ENCODE peak calls at places on chromosome 10, in four cellular contexts. Y, E, J and I are unnamed samples.

GRCh38 chr10:28293238-28294168 is 9.4 kb downstream of the MPP7 start:
- DNase-seq in Y (no peak), J (no peak), E (no peak), I (no peak)

GRCh38 chr10:59626523-59626869 is 83.2 kb downstream of the SLC16A9 start:
- DNase-seq in Y (no peak), J (no peak), E (no peak), I (no peak)

GRCh38 chr10:89706011-89706410 is 4.6 kb downstream of the KIF20B start:
- DNase-seq in J (no peak), E (no peak), Y (no peak), I (no peak)

GRCh38 chr10:91511549-91512330 is 101.6 kb downstream of the HECTD2 start:
- DNase-seq in E (no peak), Y (no peak), J (no peak), I (no peak)

GRCh38 chr10:71708301-71708703 is 11.3 kb downstream of the C10orf105 start:
- DNase-seq in Y (peak; percentile 92), J (peak; percentile 82), E (peak; percentile 21), I (no peak)

GRCh38 chr10:37010741-37011140 is 114.7 kb upstream of the ANKRD30A start:
- DNase-seq in E (no peak), J (no peak), Y (no peak), I (no peak)

GRCh38 chr10:73408978-73409521 is 4.8 kb downstream of the ANXA7 start:
- DNase-seq in Y (no peak), J (no peak), E (no peak), I (no peak)

GRCh38 chr10:61815505-61815904 is 86.0 kb upstream of the ARID5B start:
- DNase-seq in E (no peak), Y (no peak), J (no peak), I (no peak)

GRCh38 chr10:31770307-31770902 is 158.2 kb downstream of the ARHGAP12 start:
- DNase-seq in J (peak; percentile 67), Y (peak; percentile 53), E (peak; percentile 10), I (no peak)

GRCh38 chr10:102419561-102420442 is 834 bp upstream of the FBXL15 start:
- DNase-seq in Y (peak; percentile 90), E (peak; percentile 35), J (peak; percentile 82), I (no peak)

GRCh38 chr10:116444527-116445142 is 17.0 kb downstream of the PNLIPRP3 start:
- DNase-seq in Y (peak; percentile 31), E (peak; percentile 23), J (peak; percentile 40), I (peak; percentile 3)

GRCh38 chr10:102770792-102771191 is 27.0 kb downstream of the WBP1L start:
- DNase-seq in J (no peak), Y (no peak), E (peak; percentile 13), I (no peak)

GRCh38 chr10:18233775-18234174 is 93.6 kb downstream of the CACNB2 start:
- DNase-seq in Y (peak; percentile 28), J (no peak), E (no peak), I (no peak)

GRCh38 chr10:115710136-115710535 is 562.9 kb downstream of the GFRA1 start:
- DNase-seq in E (no peak), Y (no peak), J (no peak), I (no peak)

GRCh38 chr10:18566177-18566576 is 85.2 kb downstream of the NSUN6 start:
- DNase-seq in Y (no peak), J (no peak), E (no peak), I (no peak)

GRCh38 chr10:75407716-75408511 is 6.3 kb upstream of the ZNF503 start:
- DNase-seq in J (peak; percentile 65), Y (peak; percentile 55), E (no peak), I (no peak)

GRCh38 chr10:8338177-8338766 is 283.8 kb downstream of the GATA3 start:
- DNase-seq in E (no peak), Y (no peak), J (no peak), I (no peak)

GRCh38 chr10:101843032-101843991 is at the start of gene KCNIP2:
- DNase-seq in E (no peak), Y (peak; percentile 91), J (peak; percentile 1), I (no peak)

DNA sequence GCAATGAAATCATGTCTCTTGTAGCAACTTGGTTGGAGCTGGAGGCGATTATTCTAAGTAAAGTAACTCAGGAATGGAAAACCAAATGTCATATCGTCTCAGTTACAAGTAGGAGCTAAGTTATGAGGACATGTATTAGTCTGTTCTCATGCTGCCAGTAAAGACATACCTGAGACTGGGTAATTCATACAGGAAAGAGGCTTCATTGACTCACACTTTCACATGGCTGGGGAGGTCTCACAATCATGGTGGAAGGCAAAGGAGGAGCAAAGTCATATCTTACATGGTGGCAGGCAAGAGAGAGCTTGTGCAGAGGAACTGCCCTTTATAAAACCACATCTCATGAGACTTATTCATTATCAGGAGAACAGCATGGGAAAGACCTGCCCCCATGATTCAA is 370.1 kb upstream of the PRKCQ start:
- DNase-seq in J (no peak), E (no peak), Y (no peak), I (no peak)
- TF ChIP-seq TCF7 in J (no peak), E (no peak), Y (no peak), I (no peak)

DNA sequence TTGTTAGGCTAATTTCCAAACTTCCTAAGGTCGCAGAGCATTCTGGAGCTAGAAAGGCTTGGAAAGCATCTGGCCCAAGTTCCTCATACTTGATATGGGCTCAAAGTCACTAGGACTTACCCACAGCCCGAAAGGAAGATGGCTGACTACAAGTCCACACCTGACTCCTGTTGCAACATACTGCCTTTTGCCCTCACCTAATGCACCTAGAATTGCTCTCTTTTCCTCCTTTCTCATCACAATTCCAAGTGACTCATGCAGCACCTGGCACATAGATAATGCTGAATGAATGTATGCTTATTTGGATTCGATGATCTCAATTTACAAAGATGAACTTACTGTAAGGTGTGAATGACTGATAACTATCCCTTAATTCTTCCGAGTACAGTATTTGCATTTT is 131.5 kb downstream of the SORBS1 start:
- DNase-seq in J (no peak), Y (no peak), E (no peak), I (no peak)
- TF ChIP-seq TCF7 in J (no peak), Y (no peak), E (no peak), I (no peak)

DNA sequence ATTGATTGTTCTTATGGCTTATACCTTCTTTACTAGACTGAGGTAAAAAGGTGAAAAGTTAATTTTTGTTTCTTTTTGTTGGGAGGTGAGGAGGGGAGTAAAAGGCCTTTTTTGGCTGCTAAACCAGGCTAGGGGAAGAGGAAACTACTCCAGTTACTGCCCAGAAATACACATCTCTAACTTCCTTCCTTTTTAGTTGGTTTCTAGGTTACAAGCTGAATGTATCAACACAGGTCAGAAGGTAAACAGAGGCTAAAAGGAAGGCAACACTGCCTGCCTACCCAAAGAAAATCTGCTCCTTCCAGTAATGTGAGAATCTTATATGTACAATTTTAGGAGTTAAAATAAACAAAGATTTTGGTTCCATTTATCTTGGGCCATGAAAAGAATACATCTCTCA is 140.4 kb downstream of the NRBF2 start:
- DNase-seq in E (no peak), J (no peak), Y (no peak), I (no peak)
- TF ChIP-seq TCF7 in E (no peak), J (no peak), Y (no peak), I (no peak)

DNA sequence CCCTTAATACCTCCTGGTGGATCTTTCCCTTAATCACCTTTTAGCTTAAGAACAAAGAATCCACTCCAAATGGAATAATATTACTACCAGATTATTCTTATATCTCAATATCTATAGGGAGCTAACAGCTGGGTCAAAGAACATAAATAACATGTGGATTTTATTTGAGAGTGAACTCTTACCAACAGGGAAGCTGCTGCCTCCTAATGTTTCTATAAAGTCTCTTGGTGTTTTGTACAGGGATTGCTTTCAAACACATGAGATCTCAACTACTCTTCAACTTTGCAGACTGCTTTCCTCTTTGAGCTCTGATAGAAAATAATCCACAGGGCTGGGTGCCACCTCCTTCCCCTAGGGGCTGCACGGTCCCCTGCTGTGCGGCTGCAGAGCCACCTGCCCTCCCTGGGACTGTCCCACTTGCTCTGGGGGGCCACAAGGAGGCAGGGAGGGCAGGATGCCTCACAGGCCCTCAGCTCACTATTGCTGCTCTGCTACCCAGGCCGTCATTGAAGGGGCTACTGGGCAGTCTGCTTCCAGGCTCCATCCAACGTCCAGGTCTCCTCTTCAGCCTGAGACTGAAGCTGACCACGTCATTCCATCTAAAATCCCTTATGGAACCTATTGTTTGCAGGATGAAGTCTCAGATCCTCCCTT is 191.2 kb downstream of the CXCL12 start:
- DNase-seq in E (no peak), Y (no peak), J (no peak), I (no peak)
- TF ChIP-seq TCF7 in E (no peak), Y (no peak), J (no peak), I (no peak)

DNA sequence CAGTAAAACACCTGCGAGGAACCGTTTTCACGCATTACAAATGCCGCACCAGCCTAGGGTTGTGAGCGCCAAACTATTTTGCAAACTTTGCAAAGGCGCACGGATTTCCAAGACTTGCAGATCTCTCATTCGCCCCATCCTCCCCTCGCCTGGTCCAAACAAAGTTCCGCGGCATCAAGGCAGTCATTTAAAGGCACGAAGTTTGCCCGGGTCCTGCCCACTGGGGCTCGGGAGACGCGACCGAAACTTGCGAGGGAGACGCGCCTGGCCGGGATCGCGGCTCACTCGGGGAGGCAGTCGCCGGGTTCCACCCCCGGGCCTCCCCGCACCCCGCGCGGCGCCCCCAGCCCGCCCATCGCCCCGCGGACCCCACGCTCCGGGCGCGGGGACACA is 599 bp downstream of the USP6NL start:
- DNase-seq in E (no peak), J (no peak), Y (peak; percentile 35), I (no peak)
- TF ChIP-seq TCF7 in E (no peak), J (no peak), Y (no peak), I (no peak)

DNA sequence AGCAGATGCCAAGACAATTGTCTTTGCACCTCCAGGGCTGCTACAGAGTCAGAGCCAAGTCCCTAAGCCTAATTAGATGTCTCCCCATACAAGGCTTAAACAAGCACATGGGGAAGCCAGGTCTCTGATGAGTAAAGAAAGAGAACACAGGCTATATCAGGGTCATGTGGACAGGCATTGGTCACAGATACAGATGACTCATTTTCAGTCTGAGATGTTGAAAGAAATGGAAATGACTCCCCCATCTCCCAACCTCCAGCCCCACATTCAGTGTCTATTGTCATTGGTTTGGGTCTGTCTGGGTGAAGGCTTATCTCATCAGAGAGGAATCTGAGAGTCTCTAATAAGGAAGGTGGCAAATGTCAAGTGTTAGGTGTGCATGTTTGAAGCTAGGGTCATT is 290.1 kb upstream of the KIAA1217 start:
- DNase-seq in J (no peak), Y (no peak), E (no peak), I (no peak)
- TF ChIP-seq TCF7 in J (no peak), Y (no peak), E (no peak), I (no peak)

GRCh38 chr10:69973678-69974077 is 79.0 kb upstream of the MACROH2A2 start:
- DNase-seq in E (no peak), J (no peak), Y (no peak), I (no peak)
- TF ChIP-seq TCF7 in E (no peak), J (no peak), Y (no peak), I (no peak)

GRCh38 chr10:97686962-97687784 is at the start of gene AVPI1:
- DNase-seq in E (peak; percentile 95), Y (peak; percentile 98), J (peak; percentile 92), I (peak; percentile 76)

GRCh38 chr10:97687785-97688781 is 1.0 kb upstream of the AVPI1 start:
- DNase-seq in Y (no peak), J (no peak), E (peak; percentile 66), I (no peak)

GRCh38 chr10:97686301-97686961 is 610 bp downstream of the AVPI1 start:
- DNase-seq in Y (no peak), J (no peak), E (no peak), I (no peak)

GRCh38 chr10:97690138-97690537 is 3.1 kb upstream of the AVPI1 start:
- DNase-seq in Y (no peak), J (no peak), E (no peak), I (no peak)

GRCh38 chr10:97689637-97690036 is 2.6 kb upstream of the AVPI1 start:
- DNase-seq in E (no peak), Y (no peak), J (no peak), I (no peak)
- TF ChIP-seq TCF7 in E (no peak), Y (no peak), J (no peak), I (no peak)